ENCODE peak calls at places on chromosome 9, in ten cellular contexts. M is endothelial cell, V is osteocyte, T is fibroblast of the aortic adventitia, J is fibroblast of pulmonary artery, D is vagina, C is RWPE1, U is testis, G is glutamatergic neuron, P is AG04449. H is an unnamed sample.

GRCh38 chr9:126276056-126276728 is 50.4 kb upstream of the MVB12B start:
- DNase-seq in C (no peak), U (no peak), J (no peak), G (no peak), V (peak; percentile 75), T (no peak), M (no peak), P (no peak), D (no peak), H (no peak)

GRCh38 chr9:3848445-3849114 is 322.8 kb upstream of the RFX3 start:
- DNase-seq in U (no peak), G (peak; percentile 26), V (no peak), M (peak; percentile 61), C (no peak), P (no peak), T (no peak), J (peak; percentile 44), D (no peak), H (no peak)

GRCh38 chr9:75885652-75886051 is 4.8 kb upstream of the PCSK5 start:
- DNase-seq in G (no peak), J (no peak), P (no peak), U (no peak), T (no peak), C (no peak), V (no peak), M (no peak), D (no peak), H (no peak)

GRCh38 chr9:3136999-3137675 is 293.2 kb upstream of the PUM3 start:
- DNase-seq in G (no peak), D (no peak), U (no peak), T (no peak), J (peak; percentile 10), V (no peak), C (no peak), P (peak; percentile 17), M (no peak), H (no peak)

GRCh38 chr9:119004618-119004990 is 364.6 kb downstream of the BRINP1 start:
- DNase-seq in T (peak; percentile 25), C (no peak), V (peak; percentile 85), M (no peak), J (peak; percentile 26), G (no peak), P (peak; percentile 29), D (no peak), U (peak; percentile 70), H (no peak)

GRCh38 chr9:38008168-38009034 is 60.6 kb downstream of the SHB start:
- DNase-seq in J (peak; percentile 82), U (no peak), C (peak; percentile 94), D (no peak), M (peak; percentile 29), P (no peak), G (no peak), T (peak; percentile 79), V (no peak), H (peak; percentile 66)

GRCh38 chr9:133490865-133491655 is 12.2 kb upstream of the SLC2A6 start:
- DNase-seq in P (no peak), C (no peak), T (no peak), J (no peak), V (no peak), G (peak; percentile 10), U (no peak), M (no peak), D (no peak), H (no peak)

GRCh38 chr9:124450241-124450924 is at the start of gene ADGRD2:
- DNase-seq in U (peak; percentile 63), J (peak; percentile 9), T (peak; percentile 4), M (peak; percentile 47), V (no peak), G (peak; percentile 77), C (peak; percentile 58), P (no peak), D (no peak), H (peak; percentile 33)

GRCh38 chr9:122394265-122395242 is 23.7 kb downstream of the PTGS1 start:
- DNase-seq in U (no peak), T (peak; percentile 98), J (peak; percentile 85), G (no peak), M (no peak), D (peak; percentile 91), P (no peak), V (peak; percentile 56), C (peak; percentile 79), H (no peak)

GRCh38 chr9:91186311-91187101 is 175.2 kb downstream of the AUH start:
- DNase-seq in J (no peak), T (peak; percentile 35), M (no peak), D (peak; percentile 70), U (no peak), C (peak; percentile 68), P (no peak), V (peak; percentile 73), G (no peak), H (no peak)

GRCh38 chr9:21404146-21404545 is 4.8 kb upstream of the IFNA8 start:
- DNase-seq in V (no peak), G (no peak), U (no peak), T (peak; percentile 17), J (no peak), M (no peak), D (no peak), C (no peak), P (no peak), H (no peak)
- TF ChIP-seq CTCF in V (no peak), G (no peak), U (no peak), T (no peak), J (no peak), M (no peak), D (no peak), C (no peak), P (no peak), H (no peak)

GRCh38 chr9:83538172-83538889 is at the start of gene FRMD3:
- DNase-seq in P (no peak), G (peak; percentile 91), V (peak; percentile 88), J (peak; percentile 59), D (no peak), M (peak; percentile 80), C (peak; percentile 42), T (peak; percentile 62), U (peak; percentile 81), H (no peak)

GRCh38 chr9:83535736-83536135 is 2.5 kb downstream of the FRMD3 start:
- DNase-seq in C (no peak), U (no peak), J (no peak), T (no peak), P (no peak), M (no peak), V (no peak), D (no peak), G (no peak), H (no peak)

GRCh38 chr9:83536332-83536731 is 1.9 kb downstream of the FRMD3 start:
- DNase-seq in G (no peak), C (no peak), M (no peak), D (no peak), U (no peak), J (no peak), V (no peak), T (no peak), P (no peak), H (no peak)

GRCh38 chr9:83537331-83538171 is 650 bp downstream of the FRMD3 start:
- DNase-seq in P (no peak), C (no peak), D (no peak), U (no peak), M (no peak), V (peak; percentile 85), G (peak; percentile 34), J (peak; percentile 4), T (peak; percentile 33), H (no peak)

GRCh38 chr9:83538890-83539238 is 663 bp upstream of the FRMD3 start:
- DNase-seq in J (no peak), U (no peak), M (no peak), D (no peak), V (no peak), G (no peak), T (no peak), C (no peak), P (no peak), H (no peak)
- TF ChIP-seq CTCF in J (no peak), U (no peak), M (peak; percentile 1), D (no peak), V (no peak), G (peak; percentile 49), T (no peak), C (no peak), P (no peak), H (no peak)

GRCh38 chr9:129720865-129721545 is 31.8 kb downstream of the PTGES start:
- DNase-seq in V (no peak), U (no peak), G (no peak), P (no peak), J (no peak), D (no peak), M (no peak), C (no peak), T (no peak), H (no peak)
- TF ChIP-seq CTCF in V (no peak), U (no peak), G (peak; percentile 49), P (no peak), J (no peak), D (no peak), M (no peak), C (peak; percentile 9), T (no peak), H (no peak)

GRCh38 chr9:72751541-72751940 is 201.3 kb downstream of the ALDH1A1 start:
- DNase-seq in J (no peak), T (no peak), P (no peak), C (no peak), M (no peak), U (no peak), G (no peak), V (no peak), D (no peak), H (no peak)

GRCh38 chr9:72749276-72749675 is 203.6 kb downstream of the ALDH1A1 start:
- DNase-seq in T (no peak), V (no peak), J (no peak), G (no peak), C (no peak), M (no peak), D (no peak), U (no peak), P (no peak), H (no peak)

GRCh38 chr9:72755836-72756235 is 197.0 kb downstream of the ALDH1A1 start:
- DNase-seq in C (no peak), M (no peak), P (no peak), J (no peak), U (no peak), T (no peak), G (no peak), D (no peak), V (no peak), H (no peak)

GRCh38 chr9:72758944-72759343 is 193.9 kb downstream of the ALDH1A1 start:
- DNase-seq in V (no peak), U (no peak), P (no peak), C (no peak), D (no peak), J (no peak), M (no peak), T (no peak), G (no peak), H (no peak)

DNA sequence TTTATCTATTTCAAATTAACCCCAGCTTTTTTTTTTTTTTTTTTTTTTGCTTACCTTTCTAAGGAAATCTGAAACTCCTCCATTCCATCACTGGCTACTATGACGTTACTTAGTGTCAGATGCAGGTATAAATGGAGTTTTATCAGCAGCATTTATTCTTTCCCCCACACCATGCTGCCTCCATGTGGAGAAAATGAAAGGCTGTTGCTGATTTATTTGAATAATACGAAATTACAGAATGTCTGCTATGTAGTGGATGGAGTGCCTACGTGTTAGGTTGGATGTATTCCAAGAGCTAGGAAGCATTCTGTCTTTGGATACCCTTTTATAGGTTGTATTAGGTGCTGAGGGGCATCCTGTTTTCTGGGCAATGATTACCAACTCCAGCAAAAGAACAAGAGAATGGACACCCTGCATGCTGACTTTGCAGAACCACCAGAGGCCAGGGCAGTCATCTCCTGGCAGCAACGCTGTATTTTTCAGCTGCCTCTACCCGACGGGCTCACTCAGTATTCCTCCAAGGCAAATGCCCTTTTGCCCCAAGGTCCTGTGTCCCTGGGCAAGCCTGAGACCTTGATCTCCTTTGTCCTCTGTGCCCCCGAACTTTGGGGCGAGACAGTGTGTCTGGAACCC is 199.5 kb downstream of the ALDH1A1 start:
- DNase-seq in P (no peak), J (peak; percentile 43), M (no peak), C (peak; percentile 43), D (no peak), V (no peak), T (peak; percentile 60), G (no peak), U (peak; percentile 37), H (no peak)
- TF ChIP-seq CTCF in P (peak; percentile 32), J (peak; percentile 46), M (no peak), C (no peak), D (peak; percentile 16), V (peak; percentile 63), T (peak; percentile 66), G (no peak), U (peak; percentile 21), H (no peak)

H was measured in GM20000.